ENCODE peak calls at places on chromosomes 12 and 14, in nine cellular contexts. D, R, C, H, T, W, J, K and O are unnamed samples.

GRCh38 chr14:99241314-99242035 is 30.5 kb downstream of the BCL11B start:
- DNase-seq in D (no peak), R (peak; percentile 79), C (no peak), H (no peak), T (no peak), W (no peak), J (no peak), K (no peak), O (no peak)

GRCh38 chr12:43847427-43847826 is 11.5 kb downstream of the TMEM117 start:
- DNase-seq in D (no peak), R (no peak), C (no peak), H (no peak), T (no peak), W (no peak), J (no peak), K (peak; percentile 89), O (no peak)

GRCh38 chr12:48580831-48581230 is 11.0 kb upstream of the LALBA start:
- DNase-seq in D (no peak), R (no peak), C (no peak), H (no peak), T (no peak), W (no peak), J (no peak), K (peak; percentile 62), O (no peak)

GRCh38 chr12:6199531-6200265 is 502 bp upstream of the CD9 start:
- DNase-seq in D (peak; percentile 82), R (no peak), C (peak; percentile 80), H (peak; percentile 87), T (no peak), W (peak; percentile 77), J (peak; percentile 64), K (peak; percentile 20), O (peak; percentile 78)

GRCh38 chr12:131857908-131858850 is 30.0 kb downstream of the MMP17 start:
- DNase-seq in D (no peak), R (no peak), C (no peak), H (no peak), T (no peak), W (no peak), J (no peak), K (no peak), O (no peak)

GRCh38 chr14:57461777-57462320 is 31.8 kb downstream of the CCDC198 start:
- DNase-seq in D (no peak), R (no peak), C (no peak), H (no peak), T (no peak), W (no peak), J (no peak), K (peak; percentile 33), O (no peak)

GRCh38 chr12:101097829-101098580 is 112.0 kb downstream of the SLC5A8 start:
- DNase-seq in D (no peak), R (no peak), C (no peak), H (no peak), T (no peak), W (no peak), J (no peak), K (no peak), O (no peak)

GRCh38 chr14:51868405-51868804 is 8.0 kb downstream of the GNG2 start:
- DNase-seq in D (no peak), R (no peak), C (no peak), H (no peak), T (no peak), W (no peak), J (no peak), K (no peak), O (no peak)

GRCh38 chr12:54385251-54385914 is 850 bp upstream of the ZNF385A start:
- DNase-seq in D (no peak), R (no peak), C (peak; percentile 68), H (no peak), T (no peak), W (peak; percentile 33), J (no peak), K (no peak), O (peak; percentile 74)

GRCh38 chr12:129788506-129788905 is 115.3 kb downstream of the TMEM132D start:
- DNase-seq in D (no peak), R (no peak), C (no peak), H (no peak), T (no peak), W (no peak), J (no peak), K (peak; percentile 63), O (no peak)

GRCh38 chr12:124389537-124390441 is 94.9 kb downstream of the RFLNA start:
- DNase-seq in D (no peak), R (no peak), C (peak; percentile 59), H (no peak), T (no peak), W (peak; percentile 41), J (no peak), K (no peak), O (no peak)

GRCh38 chr12:124390442-124391116 is 95.7 kb downstream of the RFLNA start:
- DNase-seq in D (peak; percentile 87), R (no peak), C (no peak), H (peak; percentile 89), T (peak; percentile 59), W (peak; percentile 77), J (no peak), K (peak; percentile 83), O (peak; percentile 90)

GRCh38 chr12:124392271-124392990 is 97.5 kb downstream of the RFLNA start:
- DNase-seq in D (peak; percentile 87), R (no peak), C (peak; percentile 55), H (no peak), T (no peak), W (peak; percentile 71), J (peak; percentile 48), K (no peak), O (peak; percentile 83)

GRCh38 chr12:124392991-124393790 is 98.3 kb downstream of the RFLNA start:
- DNase-seq in D (peak; percentile 99), R (no peak), C (peak; percentile 55), H (peak; percentile 96), T (peak; percentile 95), W (peak; percentile 94), J (peak; percentile 93), K (peak; percentile 77), O (peak; percentile 97)

DNA sequence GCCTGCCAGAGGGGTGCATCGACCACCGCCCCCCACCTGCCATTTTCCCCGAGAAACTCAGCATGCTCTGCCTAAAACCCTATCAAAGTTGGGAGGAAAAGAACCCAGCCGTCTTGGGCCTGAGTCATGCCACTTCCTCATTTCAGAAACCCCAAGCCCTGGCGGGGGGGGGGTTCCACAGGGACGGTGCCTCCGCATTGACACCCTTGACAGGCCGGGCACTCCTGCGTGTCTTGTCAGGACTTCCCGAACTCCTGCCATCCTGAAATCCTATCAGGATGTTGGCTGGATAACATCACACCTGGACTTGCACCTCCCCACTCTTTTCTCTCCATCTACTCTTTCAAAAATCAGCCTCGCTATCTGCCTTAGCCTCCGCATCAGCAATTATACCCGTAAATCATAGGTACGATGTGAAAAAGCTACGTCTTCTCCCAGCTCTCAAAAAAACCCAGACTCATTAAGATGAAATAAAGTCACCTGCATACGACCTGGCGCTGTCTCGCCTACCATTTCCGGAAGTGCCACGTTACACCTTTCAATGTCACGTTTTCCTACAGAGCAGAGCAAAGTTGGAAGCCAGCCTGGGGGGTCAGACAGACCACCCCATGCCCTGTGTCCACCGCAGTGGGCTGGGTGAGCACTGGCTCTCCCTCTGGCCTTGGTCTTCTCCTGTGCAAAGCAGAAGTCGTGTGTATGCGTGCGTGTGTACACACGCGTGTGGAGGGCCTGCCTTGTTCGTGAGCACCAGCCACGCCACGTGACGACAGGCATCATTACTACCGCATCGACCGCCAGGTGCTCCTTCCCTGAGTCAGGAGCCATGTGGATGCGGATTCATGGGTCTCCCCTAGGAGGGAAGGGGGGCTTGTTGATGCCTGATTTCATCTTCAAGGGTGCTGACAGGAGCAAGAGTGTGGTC is 96.7 kb downstream of the RFLNA start:
- DNase-seq in D (peak; percentile 87), R (no peak), C (no peak), H (peak; percentile 83), T (peak; percentile 55), W (peak; percentile 72), J (peak; percentile 42), K (peak; percentile 80), O (no peak)
- H3K27me3 ChIP-seq in D (no peaks in the 10 kb centered on the region), R (no peaks in the 10 kb centered on the region), C (peaks cover 13% of the 10 kb centered on the region), H (no peaks in the 10 kb centered on the region), T (no peaks in the 10 kb centered on the region), W (no peaks in the 10 kb centered on the region), J (no peaks in the 10 kb centered on the region), K (no peaks in the 10 kb centered on the region), O (no peaks in the 10 kb centered on the region)

GRCh38 chr12:26678697-26679660 is 154.0 kb downstream of the ITPR2 start:
- DNase-seq in D (no peak), R (no peak), C (peak; percentile 8), H (no peak), T (no peak), W (no peak), J (no peak), K (peak; percentile 49), O (no peak)

GRCh38 chr12:26686438-26686837 is 146.6 kb downstream of the ITPR2 start:
- DNase-seq in D (no peak), R (no peak), C (no peak), H (no peak), T (no peak), W (no peak), J (no peak), K (no peak), O (no peak)

GRCh38 chr12:26683443-26683842 is 149.6 kb downstream of the ITPR2 start:
- DNase-seq in D (no peak), R (no peak), C (no peak), H (no peak), T (no peak), W (no peak), J (no peak), K (no peak), O (no peak)

DNA sequence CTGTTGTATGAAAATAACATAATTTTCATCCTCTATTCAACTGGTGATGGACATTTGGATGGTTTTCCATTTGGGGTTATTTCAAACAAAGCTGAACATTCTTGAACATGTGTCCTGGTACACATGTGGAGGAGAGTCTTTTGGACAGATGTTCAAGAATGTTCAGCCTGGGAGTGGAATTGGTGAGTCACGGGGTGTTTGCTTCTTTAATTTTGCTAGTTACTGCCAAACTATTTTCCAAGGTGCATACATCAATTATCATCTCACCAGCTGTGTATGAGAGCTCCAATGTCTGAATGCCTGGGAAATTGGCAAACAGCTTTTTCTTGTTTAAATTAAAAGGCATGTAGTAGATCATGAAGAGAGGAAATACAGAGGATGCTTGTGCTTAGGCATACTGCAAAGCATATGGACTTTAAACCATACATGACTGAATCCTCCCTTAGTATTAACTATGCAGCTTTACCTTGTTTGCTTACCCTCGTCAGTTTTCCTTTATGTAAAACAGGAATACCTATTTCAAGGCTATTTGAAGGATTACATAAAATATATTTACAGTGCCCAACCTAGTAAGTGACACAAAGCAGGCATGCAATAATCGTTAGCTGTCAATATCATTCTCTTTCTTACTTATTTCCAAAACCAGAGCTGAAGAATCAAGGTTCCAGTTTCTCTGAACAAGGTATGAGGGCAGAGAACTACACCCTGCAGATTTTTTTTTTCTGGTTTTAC is 152.1 kb downstream of the ITPR2 start:
- DNase-seq in D (no peak), R (no peak), C (no peak), H (no peak), T (no peak), W (no peak), J (no peak), K (no peak), O (no peak)
- H3K27ac ChIP-seq in D (no peak overlapping the region), R (no peak overlapping the region), C (no peak overlapping the region), H (no peak overlapping the region), T (no peak overlapping the region), W (no peak overlapping the region), J (no peak overlapping the region), K (no peak overlapping the region), O (no peak overlapping the region)

GRCh38 chr14:26934151-26934550 is 336.3 kb upstream of the NOVA1 start:
- DNase-seq in D (no peak), R (no peak), C (no peak), H (no peak), T (no peak), W (no peak), J (no peak), K (no peak), O (no peak)
- H3K9me3 ChIP-seq in D (no peaks in the 10 kb centered on the region), R (no peaks in the 10 kb centered on the region), C (no peaks in the 10 kb centered on the region), H (no peaks in the 10 kb centered on the region), T (no peaks in the 10 kb centered on the region), W (no peaks in the 10 kb centered on the region), J (no peaks in the 10 kb centered on the region), K (no peaks in the 10 kb centered on the region), O (no peaks in the 10 kb centered on the region)

GRCh38 chr12:4423528-4424195 is 22.0 kb downstream of the FGF6 start:
- DNase-seq in D (no peak), R (no peak), C (no peak), H (no peak), T (no peak), W (no peak), J (no peak), K (no peak), O (peak; percentile 39)
- H3K27me3 ChIP-seq in D (no peaks in the 10 kb centered on the region), R (no peaks in the 10 kb centered on the region), C (no peaks in the 10 kb centered on the region), H (no peaks in the 10 kb centered on the region), T (no peaks in the 10 kb centered on the region), W (no peaks in the 10 kb centered on the region), J (no peaks in the 10 kb centered on the region), K (peaks cover 12% of the 10 kb centered on the region), O (no peaks in the 10 kb centered on the region)